ENCODE peak calls at places on chromosome 16, in six cellular contexts. D is fibroblast of the conjunctiva, H is NCI-H1930, E is AG10803, O is LoVo, U is cardiac fibroblast. Y is an unnamed sample.

GRCh38 chr16:16083421-16084156 is 134.2 kb downstream of the ABCC1 start:
- DNase-seq in D (no peak), H (no peak), E (no peak), O (no peak), U (peak), Y (no peak)

GRCh38 chr16:55480228-55480655 is 1.2 kb downstream of the MMP2 start:
- DNase-seq in D (peak), H (no peak), E (peak), O (no peak), U (peak), Y (peak)

GRCh38 chr16:55271945-55272513 is 52.0 kb upstream of the IRX6 start:
- DNase-seq in D (no peak), H (no peak), E (no peak), O (no peak), U (no peak), Y (no peak)

GRCh38 chr16:66959645-66960177 is 1.4 kb upstream of the CES3 start:
- DNase-seq in D (no peak), H (no peak), E (no peak), O (no peak), U (no peak), Y (peak)

GRCh38 chr16:84136331-84137125 is 8.4 kb downstream of the HSDL1 start:
- DNase-seq in D (no peak), H (no peak), E (no peak), O (no peak), U (no peak), Y (no peak)

GRCh38 chr16:85316321-85316919 is 204.1 kb upstream of the CIBAR2 start:
- DNase-seq in D (peak), H (peak), E (peak), O (peak), U (peak), Y (peak)

GRCh38 chr16:66858740-66859396 is 14.7 kb downstream of the CA7 start:
- DNase-seq in D (no peak), H (no peak), E (peak), O (peak), U (peak), Y (peak)

GRCh38 chr16:81586421-81586820 is 141.8 kb downstream of the CMIP start:
- DNase-seq in D (no peak), H (no peak), E (no peak), O (peak), U (no peak), Y (no peak)

GRCh38 chr16:69939821-69940585 is 11.1 kb upstream of the CLEC18A start:
- DNase-seq in D (no peak), H (no peak), E (no peak), O (no peak), U (no peak), Y (no peak)

GRCh38 chr16:35431829-35432663 is 1972.6 kb downstream of the TP53TG3F start:
- DNase-seq in D (no peak), H (peak), E (no peak), O (no peak), U (no peak), Y (no peak)

GRCh38 chr16:72278301-72278700 is 106.3 kb upstream of the PMFBP1 start:
- DNase-seq in D (no peak), H (no peak), E (no peak), O (no peak), U (no peak), Y (no peak)

GRCh38 chr16:54077412-54077821 is 209.2 kb downstream of the IRX3 start:
- DNase-seq in D (no peak), H (no peak), E (peak), O (no peak), U (peak), Y (no peak)

GRCh38 chr16:67399749-67400704 is 6.7 kb upstream of the TPPP3 start:
- DNase-seq in D (no peak), H (no peak), E (no peak), O (no peak), U (no peak), Y (no peak)

GRCh38 chr16:4373909-4374742 is 2.5 kb downstream of the VASN start:
- DNase-seq in D (peak), H (no peak), E (peak), O (no peak), U (peak), Y (peak)

GRCh38 chr16:57386381-57386951 is 14.2 kb downstream of the CX3CL1 start:
- DNase-seq in D (peak), H (no peak), E (peak), O (no peak), U (peak), Y (no peak)

GRCh38 chr16:52721331-52721730 is 174.4 kb upstream of the TOX3 start:
- DNase-seq in D (no peak), H (no peak), E (no peak), O (no peak), U (no peak), Y (no peak)

GRCh38 chr16:23712976-23713375 is at the start of gene ERN2:
- DNase-seq in D (no peak), H (no peak), E (no peak), O (no peak), U (no peak), Y (no peak)

GRCh38 chr16:79801550-79802090 is 201.1 kb upstream of the MAF start:
- DNase-seq in D (no peak), H (no peak), E (no peak), O (no peak), U (no peak), Y (no peak)

GRCh38 chr16:3115011-3115410 is 2.6 kb downstream of the ZNF205 start:
- DNase-seq in D (no peak), H (no peak), E (no peak), O (no peak), U (no peak), Y (no peak)

GRCh38 chr16:63981639-63982038 is 1140.2 kb downstream of the CDH11 start:
- DNase-seq in D (no peak), H (no peak), E (no peak), O (no peak), U (no peak), Y (no peak)

GRCh38 chr16:53502331-53503269 is at the start of gene AKTIP:
- DNase-seq in D (no peak), H (no peak), E (peak), O (peak), U (peak), Y (peak)

GRCh38 chr16:71627631-71628236 is 1.8 kb downstream of the MARVELD3 start:
- DNase-seq in D (no peak), H (no peak), E (no peak), O (no peak), U (no peak), Y (no peak)

GRCh38 chr16:22898874-22899348 is 84.9 kb downstream of the HS3ST2 start:
- DNase-seq in D (peak), H (peak), E (peak), O (no peak), U (peak), Y (peak)

GRCh38 chr16:75494696-75495601 is at the start of gene CHST6:
- DNase-seq in D (no peak), H (peak), E (no peak), O (no peak), U (peak), Y (peak)

GRCh38 chr16:1767116-1767994 is 4.0 kb downstream of the NME3 start:
- DNase-seq in D (no peak), H (no peak), E (no peak), O (no peak), U (no peak), Y (no peak)

GRCh38 chr16:86044241-86044671 is 145.3 kb downstream of the IRF8 start:
- DNase-seq in D (peak), H (no peak), E (peak), O (peak), U (peak), Y (peak)

GRCh38 chr16:27724491-27724878 is 174.5 kb downstream of the KATNIP start:
- DNase-seq in D (no peak), H (no peak), E (peak), O (no peak), U (no peak), Y (peak)

GRCh38 chr16:4404247-4404966 is 12.0 kb downstream of the CORO7 start:
- DNase-seq in D (no peak), H (no peak), E (no peak), O (no peak), U (peak), Y (no peak)

GRCh38 chr16:392450-393027 is 4.5 kb upstream of the NME4 start:
- DNase-seq in D (no peak), H (no peak), E (no peak), O (no peak), U (no peak), Y (no peak)

GRCh38 chr16:72530434-72530833 is 358.5 kb upstream of the PMFBP1 start:
- DNase-seq in D (peak), H (no peak), E (peak), O (no peak), U (peak), Y (no peak)

GRCh38 chr16:85614338-85615013 is 1.4 kb downstream of the GSE1 start:
- DNase-seq in D (no peak), H (no peak), E (no peak), O (no peak), U (no peak), Y (no peak)

GRCh38 chr16:54361813-54362212 is 75.2 kb upstream of the IRX3 start:
- DNase-seq in D (no peak), H (no peak), E (no peak), O (no peak), U (no peak), Y (no peak)

GRCh38 chr16:68792465-68793324 is 50.6 kb upstream of the TANGO6 start:
- DNase-seq in D (no peak), H (no peak), E (peak), O (no peak), U (peak), Y (no peak)

GRCh38 chr16:87368029-87368765 is 15.4 kb downstream of the FBXO31 start:
- DNase-seq in D (no peak), H (no peak), E (no peak), O (no peak), U (no peak), Y (peak)

GRCh38 chr16:5058476-5058875 is 7.3 kb downstream of the C16orf89 start:
- DNase-seq in D (no peak), H (no peak), E (no peak), O (no peak), U (peak), Y (no peak)

GRCh38 chr16:74480150-74481029 is 59.1 kb upstream of the CLEC18B start:
- DNase-seq in D (peak), H (no peak), E (peak), O (peak), U (peak), Y (peak)

GRCh38 chr16:71610936-71611871 is 14.8 kb upstream of the MARVELD3 start:
- DNase-seq in D (peak), H (peak), E (peak), O (peak), U (peak), Y (peak)